ENCODE peak calls at places on chromosomes 7 and 10, in five cellular contexts. T is heart right ventricle, Z is OCI-LY7, Q is A549, R is hepatocyte. O is an unnamed sample.

GRCh38 chr7:132234751-132235150 is 341.5 kb downstream of the PLXNA4 start:
- DNase-seq in T (no peak), Q (no peak), Z (no peak), R (peak; percentile 44), O (no peak)

GRCh38 chr7:49644402-49645166 is 128.9 kb upstream of the VWC2 start:
- DNase-seq in Q (no peak), Z (peak; percentile 32), R (no peak), T (no peak), O (no peak)

GRCh38 chr10:28915989-28916588 is 238.8 kb downstream of the BAMBI start:
- DNase-seq in Z (no peak), T (no peak), Q (no peak), R (peak; percentile 60), O (peak; percentile 32)

GRCh38 chr10:60930237-60930636 is 13.7 kb downstream of the RHOBTB1 start:
- DNase-seq in Q (no peak), Z (no peak), R (no peak), T (no peak), O (no peak)

GRCh38 chr10:106789623-106790022 is 374.9 kb downstream of the SORCS1 start:
- DNase-seq in T (no peak), Q (no peak), Z (no peak), R (no peak), O (no peak)

GRCh38 chr7:30914611-30915601 is 3.3 kb downstream of the AQP1 start:
- DNase-seq in T (no peak), R (no peak), Z (no peak), Q (peak; percentile 28), O (no peak)

GRCh38 chr10:99694171-99694570 is 34.9 kb downstream of the ENTPD7 start:
- DNase-seq in T (no peak), Q (no peak), R (no peak), Z (no peak), O (peak; percentile 36)

GRCh38 chr10:25049966-25050365 is 33.6 kb downstream of the THNSL1 start:
- DNase-seq in Z (no peak), T (no peak), R (no peak), Q (no peak), O (no peak)

GRCh38 chr10:118963341-118963740 is 66.2 kb upstream of the NANOS1 start:
- DNase-seq in Z (no peak), Q (no peak), R (no peak), T (no peak), O (no peak)

GRCh38 chr10:133608855-133609254 is 17.7 kb downstream of the FRG2B start:
- DNase-seq in Q (peak; percentile 35), T (no peak), Z (peak; percentile 53), R (no peak), O (peak; percentile 7)

GRCh38 chr10:119602241-119603095 is 5.7 kb upstream of the TIAL1 start:
- DNase-seq in R (no peak), T (no peak), Z (peak; percentile 40), Q (peak; percentile 21), O (no peak)

GRCh38 chr7:37921340-37921805 is 933 bp downstream of the EPDR1 start:
- DNase-seq in Z (no peak), Q (no peak), T (no peak), R (peak; percentile 50), O (no peak)

GRCh38 chr7:135386181-135386580 is 123.7 kb downstream of the CNOT4 start:
- DNase-seq in T (no peak), Z (no peak), Q (no peak), R (no peak), O (no peak)

GRCh38 chr10:122152544-122152943 is 118.6 kb upstream of the BTBD16 start:
- DNase-seq in Z (no peak), R (no peak), Q (no peak), T (peak; percentile 88), O (no peak)

GRCh38 chr10:58653139-58653538 is 140.5 kb downstream of the BICC1 start:
- DNase-seq in Z (no peak), Q (no peak), T (no peak), R (no peak), O (no peak)

GRCh38 chr7:2660359-2661095 is 27.5 kb upstream of the AMZ1 start:
- DNase-seq in T (no peak), Q (no peak), R (no peak), Z (no peak), O (no peak)

GRCh38 chr10:79356104-79356503 is 8.8 kb downstream of the PPIF start:
- DNase-seq in T (no peak), Z (no peak), R (no peak), Q (no peak), O (no peak)

GRCh38 chr10:1130995-1131790 is 75.0 kb downstream of the WDR37 start:
- DNase-seq in R (no peak), Z (no peak), T (no peak), Q (no peak), O (no peak)

GRCh38 chr10:15879058-15879457 is 18.8 kb upstream of the MINDY3 start:
- DNase-seq in T (no peak), Z (peak; percentile 39), R (peak; percentile 26), Q (peak; percentile 50), O (no peak)

GRCh38 chr10:118775478-118775877 is 20.7 kb upstream of the CACUL1 start:
- DNase-seq in Z (no peak), R (no peak), Q (no peak), T (no peak), O (no peak)

GRCh38 chr10:72242675-72243074 is 26.6 kb upstream of the ASCC1 start:
- DNase-seq in Z (no peak), T (peak; percentile 77), R (peak; percentile 49), Q (no peak), O (no peak)

GRCh38 chr10:72241853-72242252 is 25.8 kb upstream of the ASCC1 start:
- DNase-seq in Q (no peak), Z (no peak), R (no peak), T (no peak), O (no peak)

GRCh38 chr10:72243822-72244437 is 27.9 kb upstream of the ASCC1 start:
- DNase-seq in T (no peak), Z (no peak), Q (peak; percentile 89), R (peak; percentile 84), O (peak; percentile 54)

GRCh38 chr10:72245949-72246525 is 27.7 kb upstream of the DDIT4 start:
- DNase-seq in T (no peak), R (no peak), Q (no peak), Z (no peak), O (no peak)

DNA sequence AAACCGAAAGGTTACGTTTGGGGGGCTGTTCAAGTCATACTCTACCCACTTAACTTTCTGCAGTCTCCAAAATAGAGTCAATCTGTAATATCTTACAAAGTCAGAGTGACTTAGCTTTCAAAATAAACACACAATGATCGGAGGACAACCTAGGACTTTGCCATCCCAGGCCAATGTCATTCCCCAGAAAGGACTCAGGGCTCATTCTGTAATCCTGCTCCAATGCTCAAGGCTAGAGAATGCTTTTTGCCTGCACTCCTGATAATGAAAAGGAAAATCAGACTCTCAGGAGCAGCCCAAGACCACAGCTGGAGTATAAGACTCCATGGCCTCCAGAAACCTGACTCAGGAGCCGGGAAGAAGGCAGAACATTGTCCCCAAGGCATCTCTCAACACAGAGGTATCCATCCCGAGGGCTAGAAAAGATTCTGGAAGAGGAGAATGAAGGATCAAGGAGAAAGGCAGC is 28.5 kb upstream of the ASCC1 start:
- DNase-seq in R (no peak), Q (peak; percentile 33), Z (no peak), T (no peak), O (no peak)
- H3K4me1 ChIP-seq in R (peaks cover 51% of the 10 kb centered on the region), Q (peaks cover 76% of the 10 kb centered on the region), Z (peaks cover 47% of the 10 kb centered on the region), T (peaks cover 84% of the 10 kb centered on the region), O (peaks cover 25% of the 10 kb centered on the region)

DNA sequence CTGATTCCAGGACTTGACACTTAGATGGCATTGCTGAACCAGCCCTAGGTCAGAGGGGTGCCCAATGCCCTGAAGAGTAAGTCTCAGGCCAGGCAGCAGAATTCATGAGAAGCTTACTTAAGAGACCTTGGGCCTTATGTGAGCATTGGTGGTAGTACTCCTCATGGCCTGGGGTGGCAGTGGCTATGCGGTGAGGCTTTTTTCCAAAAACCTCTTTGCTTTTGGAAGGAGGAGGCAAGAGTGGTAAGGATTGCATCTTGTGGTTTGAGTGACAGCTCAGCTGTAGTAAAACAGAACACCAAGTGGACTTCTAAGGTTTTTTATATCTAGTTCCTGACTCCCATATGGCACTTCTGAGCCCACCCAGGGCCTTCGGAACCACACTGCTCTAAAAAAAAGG is 459.0 kb upstream of the STEAP1 start:
- DNase-seq in Z (no peak), R (no peak), Q (no peak), T (no peak), O (no peak)
- TF ChIP-seq CTCF in Z (no peak), R (no peak), Q (no peak), T (no peak), O (no peak)

GRCh38 chr10:36489928-36490279 is 635.5 kb upstream of the ANKRD30A start:
- DNase-seq in Z (no peak), Q (no peak), R (no peak), T (no peak), O (no peak)
- H3K27ac ChIP-seq in Z (no peak overlapping the region), Q (peak overlapping the region; percentile 9), R (no peak overlapping the region), T (peak overlapping the region; percentile 45), O (peak overlapping the region; percentile 18)

GRCh38 chr7:101235522-101235921 is 2.1 kb downstream of the CLDN15 start:
- DNase-seq in R (no peak), Z (no peak), Q (no peak), T (no peak), O (no peak)
- H3K4me1 ChIP-seq in R (peaks cover 17% of the 10 kb centered on the region), Z (no peaks in the 10 kb centered on the region), Q (peaks cover 6% of the 10 kb centered on the region), T (peaks cover 57% of the 10 kb centered on the region), O (no peaks in the 10 kb centered on the region)

GRCh38 chr10:97640868-97641811 is 669 bp downstream of the PI4K2A start:
- DNase-seq in R (peak; percentile 44), Q (no peak), Z (peak; percentile 47), T (no peak), O (no peak)
- TF ChIP-seq CTCF in R (no peak), Q (no peak), Z (no peak), T (no peak), O (no peak)

GRCh38 chr7:20328692-20329091 is 2.0 kb upstream of the ITGB8 start:
- DNase-seq in T (no peak), R (no peak), Q (no peak), Z (no peak), O (no peak)
- H3K27ac ChIP-seq in T (no peak overlapping the region), R (peak overlapping the region; percentile 98), Q (no peak overlapping the region), Z (no peak overlapping the region), O (peak overlapping the region; percentile 99)

GRCh38 chr10:17235136-17235535 is 7.1 kb downstream of the VIM start:
- DNase-seq in Q (no peak), Z (no peak), R (no peak), T (no peak), O (no peak)
- H3K4me1 ChIP-seq in Q (peaks cover 38% of the 10 kb centered on the region), Z (peaks cover 5% of the 10 kb centered on the region), R (peaks cover 14% of the 10 kb centered on the region), T (peaks cover 69% of the 10 kb centered on the region), O (peaks cover 18% of the 10 kb centered on the region)

GRCh38 chr10:65358565-65358964 is 1567.3 kb upstream of the LRRTM3 start:
- DNase-seq in T (no peak), Z (no peak), R (peak; percentile 58), Q (no peak), O (no peak)
- TF ChIP-seq CTCF in T (no peak), Z (peak; percentile 28), R (peak; percentile 62), Q (peak; percentile 38), O (peak; percentile 41)

GRCh38 chr10:31132681-31133239 is 101.1 kb upstream of the ZNF438 start:
- DNase-seq in Q (no peak), T (no peak), R (no peak), Z (no peak), O (no peak)

GRCh38 chr10:31133251-31133627 is 101.6 kb upstream of the ZNF438 start:
- DNase-seq in Q (no peak), T (no peak), R (no peak), Z (no peak), O (no peak)

GRCh38 chr10:31136386-31136785 is 104.7 kb upstream of the ZNF438 start:
- DNase-seq in R (no peak), Z (no peak), Q (no peak), T (no peak), O (no peak)

GRCh38 chr10:31134303-31134928 is 102.8 kb upstream of the ZNF438 start:
- DNase-seq in Z (no peak), T (no peak), Q (no peak), R (peak; percentile 39), O (no peak)

GRCh38 chr10:31133628-31134302 is 102.1 kb upstream of the ZNF438 start:
- DNase-seq in Q (no peak), T (peak; percentile 89), R (peak; percentile 87), Z (peak; percentile 24), O (peak; percentile 29)
- H3K27ac ChIP-seq in Q (no peak overlapping the region), T (peak overlapping the region; percentile 93), R (peak overlapping the region; percentile 90), Z (no peak overlapping the region), O (no peak overlapping the region)